ENCODE peak calls at places on chromosomes 7 and 10, in nine cellular contexts. One of them, this sample, is unnamed.
A peak's percentile ranks its signal among the peaks of the same experiment; 100 is the strongest.

GRCh38 chr7:146701166-146701565 is 584.6 kb downstream of the CNTNAP2 start:
- DNase-seq in tibial artery: no peak
- DNase-seq in HL-60: no peak
- DNase-seq in lower lobe of right lung: no peak
- DNase-seq in heart left ventricle: no peak
- DNase-seq in Peyer's patch: no peak
- DNase-seq in A549: no peak
- DNase-seq in hepatocyte: no peak
- DNase-seq in AG04450: no peak
- DNase-seq in this sample: no peak

GRCh38 chr10:62811159-62811875 is 4.8 kb downstream of the EGR2 start:
- DNase-seq in A549: no peak
- DNase-seq in tibial artery: no peak
- DNase-seq in Peyer's patch: no peak
- DNase-seq in HL-60: no peak
- DNase-seq in hepatocyte: no peak
- DNase-seq in AG04450: no peak
- DNase-seq in heart left ventricle: no peak
- DNase-seq in lower lobe of right lung: no peak
- DNase-seq in this sample: no peak

GRCh38 chr10:62911210-62911963 is 95.2 kb upstream of the EGR2 start:
- DNase-seq in Peyer's patch: no peak
- DNase-seq in heart left ventricle: no peak
- DNase-seq in lower lobe of right lung: no peak
- DNase-seq in HL-60: no peak
- DNase-seq in hepatocyte: no peak
- DNase-seq in tibial artery: no peak
- DNase-seq in AG04450: no peak
- DNase-seq in A549: no peak
- DNase-seq in this sample: no peak

GRCh38 chr10:45261946-45262345 is 53.5 kb downstream of the OR13A1 start:
- DNase-seq in tibial artery: no peak
- DNase-seq in HL-60: no peak
- DNase-seq in AG04450: no peak
- DNase-seq in hepatocyte: no peak
- DNase-seq in heart left ventricle: no peak
- DNase-seq in A549: no peak
- DNase-seq in Peyer's patch: no peak
- DNase-seq in lower lobe of right lung: no peak
- DNase-seq in this sample: no peak

GRCh38 chr7:98213296-98213873 is 2.1 kb downstream of the BHLHA15 start:
- DNase-seq in Peyer's patch: no peak
- DNase-seq in AG04450: no peak
- DNase-seq in tibial artery: peak; percentile 38
- DNase-seq in hepatocyte: no peak
- DNase-seq in A549: no peak
- DNase-seq in heart left ventricle: peak; percentile 23
- DNase-seq in lower lobe of right lung: peak; percentile 30
- DNase-seq in HL-60: no peak
- DNase-seq in this sample: no peak

GRCh38 chr10:62095341-62096071 is 173.1 kb downstream of the RTKN2 start:
- DNase-seq in heart left ventricle: no peak
- DNase-seq in Peyer's patch: no peak
- DNase-seq in AG04450: no peak
- DNase-seq in lower lobe of right lung: no peak
- DNase-seq in A549: no peak
- DNase-seq in hepatocyte: no peak
- DNase-seq in tibial artery: no peak
- DNase-seq in HL-60: no peak
- DNase-seq in this sample: no peak

GRCh38 chr7:17339139-17339538 is 40.7 kb downstream of the AHR start:
- DNase-seq in AG04450: no peak
- DNase-seq in A549: no peak
- DNase-seq in tibial artery: no peak
- DNase-seq in hepatocyte: no peak
- DNase-seq in lower lobe of right lung: no peak
- DNase-seq in Peyer's patch: no peak
- DNase-seq in HL-60: no peak
- DNase-seq in heart left ventricle: no peak
- DNase-seq in this sample: no peak

GRCh38 chr10:102612964-102613275 is 31.4 kb upstream of the TRIM8 start:
- DNase-seq in tibial artery: no peak
- DNase-seq in Peyer's patch: peak; percentile 34
- DNase-seq in A549: no peak
- DNase-seq in AG04450: no peak
- DNase-seq in HL-60: no peak
- DNase-seq in heart left ventricle: no peak
- DNase-seq in lower lobe of right lung: peak; percentile 29
- DNase-seq in hepatocyte: no peak
- DNase-seq in this sample: no peak

GRCh38 chr7:65251851-65252620 is 121.6 kb upstream of the ZNF92 start:
- DNase-seq in Peyer's patch: peak; percentile 22
- DNase-seq in AG04450: no peak
- DNase-seq in A549: peak; percentile 63
- DNase-seq in lower lobe of right lung: peak; percentile 78
- DNase-seq in tibial artery: no peak
- DNase-seq in heart left ventricle: peak; percentile 68
- DNase-seq in HL-60: peak; percentile 36
- DNase-seq in hepatocyte: peak; percentile 85
- DNase-seq in this sample: peak; percentile 86

GRCh38 chr7:122974229-122974628 is 21.3 kb downstream of the TAS2R16 start:
- DNase-seq in heart left ventricle: no peak
- DNase-seq in AG04450: no peak
- DNase-seq in tibial artery: no peak
- DNase-seq in HL-60: no peak
- DNase-seq in Peyer's patch: no peak
- DNase-seq in lower lobe of right lung: no peak
- DNase-seq in A549: no peak
- DNase-seq in hepatocyte: no peak
- DNase-seq in this sample: no peak

GRCh38 chr7:21300692-21301091 is 127.2 kb upstream of the SP4 start:
- DNase-seq in Peyer's patch: no peak
- DNase-seq in HL-60: no peak
- DNase-seq in A549: peak; percentile 16
- DNase-seq in heart left ventricle: no peak
- DNase-seq in tibial artery: no peak
- DNase-seq in AG04450: no peak
- DNase-seq in lower lobe of right lung: no peak
- DNase-seq in hepatocyte: no peak
- DNase-seq in this sample: no peak

GRCh38 chr10:90112681-90113080 is 411.3 kb downstream of the KIF20B start:
- DNase-seq in Peyer's patch: no peak
- DNase-seq in AG04450: no peak
- DNase-seq in A549: no peak
- DNase-seq in heart left ventricle: no peak
- DNase-seq in lower lobe of right lung: no peak
- DNase-seq in HL-60: no peak
- DNase-seq in tibial artery: no peak
- DNase-seq in hepatocyte: no peak
- DNase-seq in this sample: no peak

GRCh38 chr7:118153551-118154177 is 30.3 kb upstream of the LSM8 start:
- DNase-seq in AG04450: no peak
- DNase-seq in hepatocyte: peak; percentile 49
- DNase-seq in heart left ventricle: no peak
- DNase-seq in A549: no peak
- DNase-seq in HL-60: peak; percentile 34
- DNase-seq in lower lobe of right lung: no peak
- DNase-seq in tibial artery: no peak
- DNase-seq in Peyer's patch: no peak
- DNase-seq in this sample: no peak

GRCh38 chr7:131896189-131896855 is 339.9 kb upstream of the PODXL start:
- DNase-seq in Peyer's patch: no peak
- DNase-seq in tibial artery: no peak
- DNase-seq in HL-60: no peak
- DNase-seq in A549: no peak
- DNase-seq in AG04450: no peak
- DNase-seq in lower lobe of right lung: no peak
- DNase-seq in heart left ventricle: no peak
- DNase-seq in hepatocyte: no peak
- DNase-seq in this sample: no peak

GRCh38 chr10:94125856-94126255 is 132.1 kb downstream of the PLCE1 start:
- DNase-seq in Peyer's patch: no peak
- DNase-seq in lower lobe of right lung: no peak
- DNase-seq in tibial artery: no peak
- DNase-seq in HL-60: no peak
- DNase-seq in AG04450: peak; percentile 75
- DNase-seq in A549: no peak
- DNase-seq in hepatocyte: no peak
- DNase-seq in heart left ventricle: no peak
- DNase-seq in this sample: no peak

DNA sequence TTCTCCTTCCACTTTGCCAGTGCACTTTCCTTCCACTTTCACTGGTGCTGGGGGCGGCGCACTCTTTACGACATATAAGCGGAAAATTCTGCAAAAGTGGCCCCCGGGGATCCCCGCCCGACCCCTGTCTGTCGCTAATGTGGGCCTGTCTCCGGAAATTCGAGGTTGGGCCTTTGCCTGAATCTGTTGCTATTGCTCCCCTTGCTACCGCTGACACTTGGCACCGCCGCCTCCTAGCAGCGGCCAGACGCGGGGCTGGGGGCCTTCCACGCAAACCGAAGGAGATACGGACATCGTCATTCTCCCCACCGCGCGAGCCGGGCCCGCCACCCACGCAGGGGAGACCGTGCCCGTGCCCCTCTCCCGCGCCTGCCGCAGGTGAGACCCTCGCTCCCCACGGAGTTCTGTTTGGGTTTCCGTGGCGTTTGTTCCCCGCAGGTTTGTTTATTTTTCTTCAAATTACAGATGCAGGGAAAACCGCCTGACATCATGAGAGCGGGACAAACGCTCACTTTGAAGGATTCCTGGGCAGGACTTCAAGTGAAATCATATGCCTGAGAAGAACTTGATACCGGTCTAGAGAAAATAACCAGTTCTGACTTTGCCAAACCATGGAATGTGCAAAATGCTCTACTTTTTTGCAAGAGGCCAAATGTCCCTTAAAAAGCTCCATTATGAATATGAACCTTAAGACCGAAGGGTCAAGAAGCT is 5.0 kb downstream of the TWIST1 start:
- DNase-seq in lower lobe of right lung: no peak
- DNase-seq in heart left ventricle: no peak
- DNase-seq in HL-60: no peak
- DNase-seq in AG04450: no peak
- DNase-seq in hepatocyte: no peak
- DNase-seq in Peyer's patch: no peak
- DNase-seq in A549: no peak
- DNase-seq in tibial artery: no peak
- DNase-seq in this sample: no peak
- H3K4me3 ChIP-seq in lower lobe of right lung: no peak overlapping the region
- H3K4me3 ChIP-seq in heart left ventricle: peak overlapping the region; percentile 36
- H3K4me3 ChIP-seq in HL-60: no peak overlapping the region
- H3K4me3 ChIP-seq in AG04450: no peak overlapping the region
- H3K4me3 ChIP-seq in hepatocyte: peak overlapping the region; percentile 53
- H3K4me3 ChIP-seq in Peyer's patch: no peak overlapping the region
- H3K4me3 ChIP-seq in A549: no peak overlapping the region
- H3K4me3 ChIP-seq in tibial artery: peak overlapping the region; percentile 36
- H3K4me3 ChIP-seq in this sample: no peak overlapping the region

DNA sequence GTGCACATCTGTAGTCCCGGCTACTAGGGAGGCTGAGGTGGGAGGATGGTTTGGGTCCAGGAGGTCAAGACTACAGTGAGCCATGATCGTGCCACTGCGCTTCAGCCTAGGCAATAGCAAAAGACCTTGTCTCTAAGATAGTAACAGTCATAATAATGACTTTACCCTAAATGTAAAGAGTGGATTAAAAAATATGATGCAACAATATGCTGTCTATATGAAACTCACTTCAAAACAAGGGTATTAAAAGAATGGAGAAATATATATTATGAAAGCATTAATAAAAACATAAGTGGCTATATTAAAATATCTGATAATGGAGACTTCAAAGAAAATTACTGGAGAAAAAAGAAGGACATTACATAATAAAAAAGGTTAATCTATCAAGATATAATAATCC is 5.7 kb downstream of the GNA12 start:
- DNase-seq in Peyer's patch: no peak
- DNase-seq in HL-60: no peak
- DNase-seq in hepatocyte: no peak
- DNase-seq in A549: no peak
- DNase-seq in heart left ventricle: no peak
- DNase-seq in lower lobe of right lung: no peak
- DNase-seq in AG04450: no peak
- DNase-seq in tibial artery: no peak
- DNase-seq in this sample: no peak
- H3K27ac ChIP-seq in Peyer's patch: peak overlapping the region; percentile 72
- H3K27ac ChIP-seq in HL-60: peak overlapping the region; percentile 44
- H3K27ac ChIP-seq in hepatocyte: no peak overlapping the region
- H3K27ac ChIP-seq in A549: no peak overlapping the region
- H3K27ac ChIP-seq in heart left ventricle: no peak overlapping the region
- H3K27ac ChIP-seq in lower lobe of right lung: no peak overlapping the region
- H3K27ac ChIP-seq in AG04450: no peak overlapping the region
- H3K27ac ChIP-seq in tibial artery: no peak overlapping the region
- H3K27ac ChIP-seq in this sample: no peak overlapping the region

GRCh38 chr10:96285331-96285752 is 14.0 kb upstream of the BLNK start:
- DNase-seq in heart left ventricle: no peak
- DNase-seq in AG04450: no peak
- DNase-seq in Peyer's patch: no peak
- DNase-seq in A549: no peak
- DNase-seq in hepatocyte: no peak
- DNase-seq in HL-60: no peak
- DNase-seq in lower lobe of right lung: no peak
- DNase-seq in tibial artery: no peak
- DNase-seq in this sample: no peak
- H3K4me3 ChIP-seq in heart left ventricle: no peak overlapping the region
- H3K4me3 ChIP-seq in AG04450: no peak overlapping the region
- H3K4me3 ChIP-seq in Peyer's patch: no peak overlapping the region
- H3K4me3 ChIP-seq in A549: no peak overlapping the region
- H3K4me3 ChIP-seq in hepatocyte: no peak overlapping the region
- H3K4me3 ChIP-seq in HL-60: no peak overlapping the region
- H3K4me3 ChIP-seq in lower lobe of right lung: no peak overlapping the region
- H3K4me3 ChIP-seq in tibial artery: no peak overlapping the region
- H3K4me3 ChIP-seq in this sample: no peak overlapping the region

DNA sequence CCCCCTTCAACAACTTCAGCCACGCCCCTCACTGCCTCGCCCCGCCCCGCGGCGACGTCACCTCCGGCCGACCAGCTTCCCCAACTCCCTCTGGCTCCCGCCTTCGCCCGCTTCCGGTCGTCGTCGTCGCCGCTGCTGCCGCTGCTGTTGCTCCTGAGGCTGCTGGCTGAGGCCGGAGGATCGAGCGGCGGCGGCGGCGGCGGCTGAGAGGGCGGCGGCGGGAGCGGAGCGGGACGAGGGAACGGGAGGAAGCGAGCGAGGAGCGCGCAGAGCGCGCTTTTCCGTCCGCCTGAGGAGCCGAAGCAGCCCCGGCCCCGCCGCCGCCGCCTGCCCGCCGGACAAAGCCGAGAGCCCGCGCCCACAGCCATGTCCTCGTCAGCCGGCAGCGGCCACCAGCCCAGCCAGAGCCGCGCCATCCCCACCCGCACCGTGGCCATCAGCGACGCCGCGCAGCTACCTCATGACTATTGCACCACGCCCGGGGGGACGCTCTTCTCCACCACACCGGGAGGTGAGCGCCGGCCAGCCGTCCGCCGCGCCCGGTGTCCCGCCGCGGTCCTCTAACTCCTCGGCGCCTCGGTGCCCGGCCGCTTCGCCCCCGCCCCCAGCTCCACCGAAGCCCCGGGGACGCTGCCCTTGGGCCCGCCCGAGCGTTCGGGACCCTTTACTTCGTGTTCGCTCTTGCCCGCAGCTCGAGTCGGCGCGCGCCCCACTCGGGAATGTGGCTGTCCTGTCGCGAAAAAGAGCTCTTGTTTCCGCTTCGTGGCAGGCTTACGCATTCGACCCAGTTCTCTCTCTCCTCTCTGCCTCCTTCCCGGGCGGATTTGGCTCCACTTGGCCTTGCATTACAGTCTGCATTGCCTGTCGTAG is at the start of gene EIF4EBP2:
- DNase-seq in Peyer's patch: peak; percentile 98
- DNase-seq in AG04450: peak; percentile 84
- DNase-seq in A549: peak; percentile 71
- DNase-seq in heart left ventricle: peak; percentile 99
- DNase-seq in tibial artery: peak; percentile 99
- DNase-seq in lower lobe of right lung: peak; percentile 97
- DNase-seq in hepatocyte: peak; percentile 98
- DNase-seq in HL-60: peak; percentile 98
- DNase-seq in this sample: peak; percentile 98
- H3K27ac ChIP-seq in Peyer's patch: peak within 1 kb of the TSS; percentile 97
- H3K27ac ChIP-seq in AG04450: peak within 1 kb of the TSS; percentile 82
- H3K27ac ChIP-seq in A549: peak within 1 kb of the TSS; percentile 75
- H3K27ac ChIP-seq in heart left ventricle: peak within 1 kb of the TSS; percentile 96
- H3K27ac ChIP-seq in tibial artery: peak within 1 kb of the TSS; percentile 99
- H3K27ac ChIP-seq in lower lobe of right lung: peak within 1 kb of the TSS; percentile 99
- H3K27ac ChIP-seq in hepatocyte: peak within 1 kb of the TSS; percentile 98
- H3K27ac ChIP-seq in HL-60: peak within 1 kb of the TSS; percentile 70
- H3K27ac ChIP-seq in this sample: peak within 1 kb of the TSS; percentile 90

This sample was measured in WERI-Rb-1.